ENCODE peak calls at places on chromosomes 6 and 20, in six cellular contexts. Z, U, G, A, S and X are unnamed samples.

GRCh38 chr6:28377879-28378278 is 21.7 kb downstream of the ZSCAN12 start:
- DNase-seq in Z (no peak), S (no peak), U (no peak), A (no peak), G (no peak), X (no peak)

GRCh38 chr6:164345340-164345739 is 930.8 kb downstream of the QKI start:
- DNase-seq in S (no peak), Z (no peak), A (no peak), U (no peak), G (no peak), X (no peak)

GRCh38 chr6:5570641-5571040 is 309.3 kb downstream of the FARS2 start:
- DNase-seq in G (no peak), U (no peak), S (no peak), Z (no peak), A (no peak), X (no peak)

GRCh38 chr20:4573564-4574355 is 147.9 kb upstream of the PRND start:
- DNase-seq in S (no peak), A (peak; percentile 38), Z (no peak), U (no peak), G (no peak), X (no peak)

GRCh38 chr20:12053348-12053747 is 135.7 kb downstream of the BTBD3 start:
- DNase-seq in U (peak; percentile 14), Z (no peak), S (no peak), G (no peak), A (peak; percentile 29), X (peak; percentile 94)

GRCh38 chr6:146850238-146850896 is 251.6 kb downstream of the ADGB start:
- DNase-seq in Z (no peak), S (no peak), G (no peak), U (no peak), A (no peak), X (no peak)

GRCh38 chr6:141925001-141925400 is 207.7 kb upstream of the GJE1 start:
- DNase-seq in Z (no peak), A (no peak), G (no peak), U (no peak), S (no peak), X (no peak)

GRCh38 chr6:157412780-157413179 is 31.8 kb downstream of the ZDHHC14 start:
- DNase-seq in G (no peak), S (no peak), A (no peak), Z (no peak), U (no peak), X (no peak)